ENCODE peak calls at places on chromosomes 6 and 20, in six cellular contexts. G is mesenchymal stem cell, U is tibial nerve, H is A549, W is heart right ventricle, L is H1. I is an unnamed sample.
A peak's percentile ranks its signal among the peaks of the same experiment; 100 is the strongest.

GRCh38 chr6:15879372-15880261 is 216.8 kb upstream of the DTNBP1 start:
- DNase-seq in G (peak; percentile 88), U (peak; percentile 51), H (no peak), W (peak; percentile 81), L (no peak), I (no peak)

GRCh38 chr6:42569102-42570028 is 5.5 kb downstream of the UBR2 start:
- DNase-seq in G (peak; percentile 85), U (no peak), H (peak; percentile 39), W (no peak), L (no peak), I (no peak)

GRCh38 chr6:42045538-42046460 is 4.5 kb upstream of the TAF8 start:
- DNase-seq in G (peak; percentile 92), U (peak; percentile 89), H (peak; percentile 43), W (peak; percentile 90), L (peak; percentile 56), I (peak; percentile 33)

GRCh38 chr6:137309078-137309762 is 90.0 kb upstream of the IFNGR1 start:
- DNase-seq in G (peak; percentile 60), U (peak; percentile 40), H (peak; percentile 28), W (peak; percentile 61), L (no peak), I (peak; percentile 11)

GRCh38 chr6:124973780-124974179 is 11.5 kb downstream of the RNF217 start:
- DNase-seq in G (no peak), U (no peak), H (no peak), W (no peak), L (no peak), I (no peak)

GRCh38 chr6:135319819-135320218 is 138.7 kb downstream of the MYB start:
- DNase-seq in G (no peak), U (no peak), H (no peak), W (no peak), L (no peak), I (no peak)

GRCh38 chr20:46004813-46005505 is 3.7 kb upstream of the MMP9 start:
- DNase-seq in G (no peak), U (no peak), H (no peak), W (no peak), L (no peak), I (no peak)

GRCh38 chr6:85552652-85553051 is 41.0 kb downstream of the SNX14 start:
- DNase-seq in G (no peak), U (no peak), H (no peak), W (no peak), L (no peak), I (no peak)

GRCh38 chr20:45489083-45489531 is 19.6 kb downstream of the WFDC2 start:
- DNase-seq in G (no peak), U (no peak), H (no peak), W (no peak), L (no peak), I (no peak)

GRCh38 chr20:57048027-57048869 is 218.2 kb downstream of the BMP7 start:
- DNase-seq in G (peak; percentile 58), U (no peak), H (peak; percentile 81), W (no peak), L (no peak), I (no peak)

GRCh38 chr20:41643504-41643938 is 25.3 kb upstream of the CHD6 start:
- DNase-seq in G (peak; percentile 33), U (no peak), H (peak; percentile 87), W (no peak), L (no peak), I (no peak)

GRCh38 chr20:10137533-10137932 is 81.1 kb upstream of the SNAP25 start:
- DNase-seq in G (no peak), U (no peak), H (no peak), W (no peak), L (no peak), I (no peak)

GRCh38 chr6:26427093-26427809 is 13.1 kb upstream of the BTN3A3 start:
- DNase-seq in G (no peak), U (no peak), H (no peak), W (no peak), L (no peak), I (no peak)

GRCh38 chr20:19909696-19910095 is 107.5 kb upstream of the NAA20 start:
- DNase-seq in G (no peak), U (peak; percentile 43), H (no peak), W (peak; percentile 77), L (no peak), I (peak; percentile 10)

GRCh38 chr6:85435872-85436271 is 14.0 kb upstream of the NT5E start:
- DNase-seq in G (no peak), U (no peak), H (no peak), W (no peak), L (no peak), I (no peak)

GRCh38 chr20:23889775-23890187 is 10.2 kb upstream of the CST5 start:
- DNase-seq in G (peak; percentile 18), U (no peak), H (peak; percentile 68), W (peak; percentile 29), L (no peak), I (peak; percentile 35)

GRCh38 chr6:136956590-136957573 is 34.8 kb downstream of the SLC35D3 start:
- DNase-seq in G (peak; percentile 13), U (no peak), H (no peak), W (no peak), L (peak; percentile 65), I (no peak)

GRCh38 chr6:6700421-6700820 is 111.9 kb downstream of the LY86 start:
- DNase-seq in G (no peak), U (no peak), H (no peak), W (no peak), L (no peak), I (no peak)

GRCh38 chr6:6701864-6702263 is 113.3 kb downstream of the LY86 start:
- DNase-seq in G (no peak), U (no peak), H (no peak), W (no peak), L (no peak), I (no peak)

GRCh38 chr6:6703720-6704422 is 115.4 kb downstream of the LY86 start:
- DNase-seq in G (no peak), U (no peak), H (no peak), W (no peak), L (no peak), I (no peak)

GRCh38 chr6:6699741-6700367 is 111.3 kb downstream of the LY86 start:
- DNase-seq in G (peak; percentile 87), U (peak; percentile 72), H (peak; percentile 81), W (peak; percentile 52), L (no peak), I (no peak)

DNA sequence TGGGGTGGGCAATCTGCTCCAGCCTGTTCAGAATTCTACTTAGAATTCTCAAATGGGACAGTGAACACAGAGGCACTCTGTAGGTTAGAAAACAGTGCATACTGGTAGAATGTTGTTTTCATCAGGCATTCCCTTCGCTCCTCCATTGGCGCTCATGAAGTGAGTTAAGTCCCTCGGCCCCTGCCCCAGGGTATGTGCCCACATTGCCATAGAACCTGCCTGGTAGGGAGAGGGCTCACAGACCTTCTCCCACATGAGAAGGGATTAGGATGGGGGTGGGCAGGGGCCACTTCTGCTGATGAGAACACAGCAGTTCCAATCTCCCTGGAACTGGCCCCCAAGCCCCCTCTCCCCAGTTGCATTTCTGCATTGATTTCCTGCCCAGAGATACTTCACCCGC is 112.4 kb downstream of the LY86 start:
- DNase-seq in G (no peak), U (no peak), H (no peak), W (no peak), L (no peak), I (no peak)
- H3K27ac ChIP-seq in G (no peak overlapping the region), U (peak overlapping the region; percentile 83), H (no peak overlapping the region), W (peak overlapping the region; percentile 59), L (no peak overlapping the region), I (no peak overlapping the region)

GRCh38 chr6:43776799-43777776 is 7.1 kb downstream of the VEGFA start:
- DNase-seq in G (no peak), U (no peak), H (no peak), W (no peak), L (no peak), I (no peak)

GRCh38 chr6:43776115-43776798 is 6.2 kb downstream of the VEGFA start:
- DNase-seq in G (no peak), U (no peak), H (no peak), W (no peak), L (no peak), I (no peak)

GRCh38 chr6:43773981-43774775 is 4.2 kb downstream of the VEGFA start:
- DNase-seq in G (no peak), U (no peak), H (no peak), W (no peak), L (no peak), I (no peak)

GRCh38 chr6:43773050-43773956 is 3.3 kb downstream of the VEGFA start:
- DNase-seq in G (peak; percentile 58), U (no peak), H (peak; percentile 68), W (peak; percentile 54), L (no peak), I (no peak)

DNA sequence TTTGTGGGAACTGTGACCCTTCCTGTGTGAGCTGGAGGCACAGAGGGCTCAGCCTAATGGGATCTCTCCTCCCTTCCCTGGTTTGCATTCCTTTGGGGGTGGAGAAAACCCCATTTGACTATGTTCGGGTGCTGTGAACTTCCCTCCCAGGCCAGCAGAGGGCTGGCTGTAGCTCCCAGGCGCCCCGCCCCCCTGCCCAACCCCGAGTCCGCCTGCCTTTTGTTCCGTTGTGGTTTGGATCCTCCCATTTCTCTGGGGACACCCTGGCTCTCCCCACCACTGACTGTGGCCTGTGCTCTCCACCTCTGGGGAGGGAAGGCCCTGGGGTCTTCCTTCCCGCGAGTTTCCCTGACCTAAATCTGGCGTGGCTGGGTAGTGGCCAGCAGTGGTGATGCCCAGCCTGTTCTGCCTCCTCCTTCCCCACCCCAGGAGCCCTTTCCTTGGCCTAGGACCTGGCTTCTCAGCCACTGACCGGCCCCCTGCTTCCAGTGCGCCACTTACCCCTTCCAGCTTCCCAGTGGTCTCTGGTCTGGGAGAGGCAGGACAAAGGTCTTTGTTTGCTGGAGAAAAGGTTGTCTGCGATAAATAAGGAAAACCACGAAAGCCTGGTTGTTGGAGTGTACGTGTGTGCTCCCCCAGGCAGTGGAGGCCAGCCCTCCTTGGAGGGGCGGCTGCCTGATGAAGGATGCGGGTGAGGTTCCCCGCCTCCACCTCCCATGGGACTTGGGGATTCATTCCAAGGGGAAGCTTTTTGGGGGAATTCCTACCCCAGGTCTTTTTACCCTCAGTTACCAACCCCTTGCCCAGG is 5.0 kb downstream of the VEGFA start:
- DNase-seq in G (peak; percentile 80), U (peak; percentile 70), H (peak; percentile 57), W (peak; percentile 74), L (no peak), I (peak; percentile 17)
- H3K27ac ChIP-seq in G (no peak overlapping the region), U (peak overlapping the region; percentile 92), H (peak overlapping the region; percentile 97), W (peak overlapping the region; percentile 95), L (peak overlapping the region; percentile 37), I (no peak overlapping the region)

DNA sequence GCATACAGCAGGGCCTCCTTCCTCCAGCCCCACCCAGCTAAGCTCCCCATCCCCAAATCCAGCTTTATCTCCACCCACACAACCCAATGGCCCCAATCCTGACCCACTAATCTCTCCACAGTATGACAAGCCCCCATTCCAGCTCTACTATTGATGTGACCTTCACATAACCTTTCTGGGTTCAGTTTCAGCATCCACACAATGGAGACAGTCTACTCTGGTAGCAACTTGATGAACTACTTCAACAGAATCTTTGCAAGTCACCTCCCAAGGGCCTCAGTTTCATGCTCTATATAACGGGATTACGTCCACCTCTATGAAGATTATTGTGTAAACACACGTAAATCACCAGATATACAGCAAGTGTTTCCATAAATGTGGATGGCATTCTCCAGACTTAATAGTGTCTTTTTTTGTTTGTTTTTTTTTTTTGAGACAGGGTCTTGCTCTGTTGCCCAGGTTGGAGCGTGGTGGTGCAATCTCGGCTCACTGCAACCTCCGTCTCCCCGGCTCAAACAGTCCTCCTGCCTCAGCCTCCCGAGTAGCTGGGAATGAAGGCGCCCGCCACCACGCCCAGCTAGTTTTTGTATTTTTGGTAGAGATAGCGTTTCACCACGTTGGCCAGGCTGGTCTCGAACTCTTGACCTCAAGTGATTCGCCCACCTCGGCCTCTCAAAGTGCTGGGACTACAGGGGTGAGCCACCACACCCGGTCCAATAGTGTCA is 1.4 kb downstream of the AHCY start:
- DNase-seq in G (no peak), U (no peak), H (no peak), W (no peak), L (no peak), I (no peak)
- H3K27ac ChIP-seq in G (no peak overlapping the region), U (peak overlapping the region; percentile 97), H (peak overlapping the region; percentile 87), W (peak overlapping the region; percentile 90), L (no peak overlapping the region), I (no peak overlapping the region)

GRCh38 chr6:79671605-79672266 is 40.6 kb downstream of the SH3BGRL2 start:
- DNase-seq in G (peak; percentile 36), U (no peak), H (peak; percentile 7), W (peak; percentile 15), L (no peak), I (no peak)
- H3K27ac ChIP-seq in G (no peak overlapping the region), U (peak overlapping the region; percentile 14), H (no peak overlapping the region), W (peak overlapping the region; percentile 61), L (no peak overlapping the region), I (no peak overlapping the region)

I was measured in substantia nigra.